ENCODE peak calls at places on chromosomes 13 and 19, in seven cellular contexts. F is Peyer's patch, C is uterus, M is heart left ventricle, O is IMR-90, B is adrenal gland, Q is lower leg skin. H is an unnamed sample.

GRCh38 chr13:79246575-79246949 is 159.5 kb downstream of the RBM26 start:
- DNase-seq in F (no peak), C (no peak), M (no peak), O (no peak), B (no peak), Q (no peak), H (no peak)

GRCh38 chr19:40320558-40320935 is 27.6 kb downstream of the C19orf47 start:
- DNase-seq in F (no peak), C (no peak), M (no peak), O (no peak), B (no peak), Q (no peak), H (no peak)

GRCh38 chr13:73940098-73940497 is 194.1 kb downstream of the KLF12 start:
- DNase-seq in F (no peak), C (no peak), M (no peak), O (no peak), B (no peak), Q (no peak), H (no peak)

GRCh38 chr19:16330368-16330801 is 5.8 kb downstream of the KLF2 start:
- DNase-seq in F (peak; percentile 93), C (peak; percentile 54), M (peak; percentile 85), O (peak; percentile 90), B (no peak), Q (peak; percentile 93), H (no peak)

GRCh38 chr19:7773841-7774240 is 10.8 kb downstream of the CLEC4M start:
- DNase-seq in F (no peak), C (no peak), M (no peak), O (no peak), B (no peak), Q (peak; percentile 59), H (no peak)

GRCh38 chr13:54705738-54706137 is 1677.1 kb downstream of the OLFM4 start:
- DNase-seq in F (no peak), C (no peak), M (no peak), O (no peak), B (no peak), Q (no peak), H (no peak)

GRCh38 chr19:16268676-16269319 is 55.8 kb upstream of the KLF2 start:
- DNase-seq in F (no peak), C (no peak), M (no peak), O (no peak), B (no peak), Q (no peak), H (no peak)

GRCh38 chr13:91375119-91375729 is 23.2 kb upstream of the GPC5 start:
- DNase-seq in F (no peak), C (no peak), M (no peak), O (peak; percentile 8), B (no peak), Q (no peak), H (no peak)

GRCh38 chr13:40433577-40433976 is 232.9 kb downstream of the FOXO1 start:
- DNase-seq in F (peak; percentile 83), C (no peak), M (no peak), O (no peak), B (no peak), Q (no peak), H (no peak)

GRCh38 chr13:73171926-73172325 is 113.1 kb downstream of the KLF5 start:
- DNase-seq in F (no peak), C (no peak), M (no peak), O (peak; percentile 46), B (no peak), Q (no peak), H (no peak)

GRCh38 chr19:44871809-44872208 is 19.2 kb upstream of the TOMM40 start:
- DNase-seq in F (no peak), C (no peak), M (peak; percentile 41), O (no peak), B (no peak), Q (no peak), H (no peak)

GRCh38 chr19:48390188-48391099 is 907 bp downstream of the KDELR1 start:
- DNase-seq in F (peak; percentile 79), C (peak; percentile 61), M (peak; percentile 85), O (peak; percentile 49), B (peak; percentile 67), Q (peak; percentile 92), H (no peak)

GRCh38 chr13:23618341-23618740 is 48.1 kb downstream of the TNFRSF19 start:
- DNase-seq in F (no peak), C (no peak), M (no peak), O (peak; percentile 98), B (no peak), Q (no peak), H (no peak)

GRCh38 chr13:110419391-110419791 is 112.3 kb downstream of the COL4A2 start:
- DNase-seq in F (no peak), C (no peak), M (no peak), O (no peak), B (no peak), Q (peak; percentile 78), H (peak; percentile 70)

GRCh38 chr13:31069808-31070544 is 91.7 kb downstream of the HSPH1 start:
- DNase-seq in F (no peak), C (no peak), M (no peak), O (no peak), B (no peak), Q (peak; percentile 50), H (no peak)

GRCh38 chr13:100392709-100393630 is 195.6 kb downstream of the GGACT start:
- DNase-seq in F (peak; percentile 88), C (peak; percentile 85), M (no peak), O (peak; percentile 100), B (peak; percentile 87), Q (peak; percentile 93), H (no peak)

GRCh38 chr19:47047931-47048399 is 459 bp downstream of the TMEM160 start:
- DNase-seq in F (peak; percentile 87), C (peak; percentile 78), M (peak; percentile 85), O (peak; percentile 91), B (peak; percentile 88), Q (peak; percentile 94), H (peak; percentile 93)

GRCh38 chr19:45515081-45515624 is 7.9 kb downstream of the VASP start:
- DNase-seq in F (peak; percentile 83), C (no peak), M (no peak), O (no peak), B (no peak), Q (peak; percentile 90), H (no peak)

GRCh38 chr19:33248954-33249613 is 23.4 kb upstream of the SLC7A10 start:
- DNase-seq in F (no peak), C (no peak), M (peak; percentile 79), O (no peak), B (no peak), Q (no peak), H (no peak)

GRCh38 chr13:92436927-92437326 is 789.7 kb upstream of the GPC6 start:
- DNase-seq in F (no peak), C (no peak), M (no peak), O (no peak), B (no peak), Q (no peak), H (no peak)

GRCh38 chr13:41546372-41547252 is 89.3 kb downstream of the RGCC start:
- DNase-seq in F (no peak), C (no peak), M (no peak), O (peak; percentile 89), B (no peak), Q (no peak), H (no peak)

GRCh38 chr13:24214528-24214927 is 54.0 kb downstream of the SPATA13 start:
- DNase-seq in F (no peak), C (no peak), M (no peak), O (no peak), B (no peak), Q (no peak), H (no peak)

GRCh38 chr19:2214253-2214652 is 21.9 kb downstream of the PLEKHJ1 start:
- DNase-seq in F (no peak), C (no peak), M (no peak), O (no peak), B (no peak), Q (no peak), H (no peak)
- TF ChIP-seq POLR2A in F (no peak), C (no peak), M (no peak), O (no peak), B (no peak), Q (no peak), H (no peak)

GRCh38 chr19:49570997-49571676 is 9.2 kb downstream of the NOSIP start:
- DNase-seq in F (peak; percentile 74), C (no peak), M (no peak), O (no peak), B (no peak), Q (no peak), H (no peak)
- TF ChIP-seq CTCF in F (peak; percentile 63), C (no peak), M (no peak), O (no peak), B (no peak), Q (no peak), H (no peak)

GRCh38 chr19:38644719-38645118 is 2.7 kb upstream of the ACTN4 start:
- DNase-seq in F (peak; percentile 65), C (no peak), M (no peak), O (no peak), B (no peak), Q (no peak), H (no peak)

GRCh38 chr19:38639679-38640078 is 7.8 kb upstream of the ACTN4 start:
- DNase-seq in F (no peak), C (no peak), M (no peak), O (no peak), B (no peak), Q (no peak), H (no peak)

GRCh38 chr19:38638461-38638860 is 9.0 kb upstream of the ACTN4 start:
- DNase-seq in F (no peak), C (no peak), M (no peak), O (no peak), B (no peak), Q (no peak), H (no peak)

GRCh38 chr19:38642176-38642575 is 5.3 kb upstream of the ACTN4 start:
- DNase-seq in F (no peak), C (no peak), M (no peak), O (no peak), B (no peak), Q (no peak), H (no peak)

GRCh38 chr19:38640368-38640767 is 7.1 kb upstream of the ACTN4 start:
- DNase-seq in F (no peak), C (no peak), M (no peak), O (peak; percentile 56), B (no peak), Q (no peak), H (no peak)
- TF ChIP-seq POLR2A in F (no peak), C (no peak), M (no peak), O (no peak), B (no peak), Q (no peak), H (no peak)

GRCh38 chr19:18412610-18413239 is 6.5 kb upstream of the SSBP4 start:
- DNase-seq in F (no peak), C (no peak), M (no peak), O (no peak), B (no peak), Q (no peak), H (no peak)

GRCh38 chr19:18406749-18407148 is 9.3 kb upstream of the LRRC25 start:
- DNase-seq in F (no peak), C (no peak), M (no peak), O (no peak), B (no peak), Q (no peak), H (no peak)

GRCh38 chr19:18408053-18408476 is 10.6 kb upstream of the LRRC25 start:
- DNase-seq in F (peak; percentile 86), C (no peak), M (no peak), O (no peak), B (no peak), Q (no peak), H (no peak)
- TF ChIP-seq CTCF in F (peak; percentile 59), C (no peak), M (peak; percentile 29), O (peak; percentile 33), B (no peak), Q (no peak), H (no peak)

GRCh38 chr19:58033741-58034475 is at the start of gene ZSCAN1:
- DNase-seq in F (peak; percentile 69), C (peak; percentile 72), M (peak; percentile 95), O (peak; percentile 41), B (peak; percentile 85), Q (peak; percentile 87), H (no peak)
- TF ChIP-seq POLR2A in F (no peak), C (no peak), M (peak; percentile 52), O (no peak), B (no peak), Q (no peak), H (no peak)